ENCODE peak calls at places on chromosomes 5 and 9, in four cellular contexts. Z is GM12864, L is fibroblast of villous mesenchyme, T is NCI-H1105 treated with DMSO at 0.1 percent for 48 hours. H is an unnamed sample.

GRCh38 chr5:65334077-65334476 is 147.6 kb downstream of the ADAMTS6 start:
- DNase-seq in L (no peak), Z (no peak), T (peak), H (peak)

GRCh38 chr5:28404363-28405071 is 1366.1 kb upstream of the CDH9 start:
- DNase-seq in Z (no peak), L (no peak), T (no peak), H (no peak)

GRCh38 chr5:159099049-159099760 is 511 bp downstream of the EBF1 start:
- DNase-seq in L (peak), T (peak), Z (no peak), H (no peak)

GRCh38 chr9:88106492-88106891 is 31.8 kb downstream of the SPATA31C2 start:
- DNase-seq in T (peak), Z (no peak), L (peak), H (no peak)

GRCh38 chr9:123376218-123377071 is 20.4 kb downstream of the CRB2 start:
- DNase-seq in L (no peak), Z (no peak), T (no peak), H (no peak)

GRCh38 chr5:172801184-172801671 is 30.2 kb upstream of the DUSP1 start:
- DNase-seq in T (no peak), L (peak), Z (no peak), H (no peak)

GRCh38 chr5:140591747-140592372 is 27.2 kb downstream of the SLC35A4 start:
- DNase-seq in Z (no peak), T (no peak), L (peak), H (no peak)

GRCh38 chr9:98627291-98627690 is 81.4 kb downstream of the GABBR2 start:
- DNase-seq in Z (no peak), L (no peak), T (no peak), H (no peak)

GRCh38 chr5:112906637-112907036 is 15.4 kb downstream of the REEP5 start:
- DNase-seq in T (no peak), L (no peak), Z (no peak), H (no peak)

GRCh38 chr5:14591548-14591947 is 10.0 kb downstream of the OTULINL start:
- DNase-seq in L (peak), Z (no peak), T (no peak), H (no peak)

GRCh38 chr5:159184858-159185381 is 24.4 kb downstream of the RNF145 start:
- DNase-seq in Z (no peak), T (no peak), L (peak), H (no peak)

GRCh38 chr5:56900395-56900794 is 9.0 kb upstream of the SETD9 start:
- DNase-seq in Z (no peak), T (no peak), L (peak), H (no peak)

GRCh38 chr9:116144038-116144437 is 9.6 kb upstream of the PAPPA start:
- DNase-seq in L (peak), T (no peak), Z (no peak), H (no peak)

GRCh38 chr9:95211028-95211427 is 106.5 kb downstream of the FANCC start:
- DNase-seq in Z (no peak), L (no peak), T (no peak), H (no peak)

GRCh38 chr5:91977599-91977998 is 594.5 kb upstream of the ARRDC3 start:
- DNase-seq in L (no peak), Z (no peak), T (peak), H (no peak)

GRCh38 chr9:134993996-134994720 is 76.4 kb upstream of the FCN1 start:
- DNase-seq in Z (no peak), T (no peak), L (no peak), H (no peak)

GRCh38 chr9:137611623-137612609 is 6.4 kb downstream of the ARRDC1 start:
- DNase-seq in L (peak), Z (no peak), T (no peak), H (peak)

GRCh38 chr9:113540466-113540865 is 76.9 kb downstream of the RGS3 start:
- DNase-seq in T (no peak), L (no peak), Z (no peak), H (no peak)

GRCh38 chr9:129868571-129869486 is 33.6 kb downstream of the USP20 start:
- DNase-seq in Z (no peak), T (no peak), L (no peak), H (no peak)

GRCh38 chr9:136807281-136808074 is at the start of gene RABL6:
- DNase-seq in Z (no peak), T (peak), L (peak), H (peak)

GRCh38 chr5:1057485-1057825 is 48.9 kb downstream of the NKD2 start:
- DNase-seq in L (no peak), Z (no peak), T (no peak), H (no peak)

GRCh38 chr5:82802954-82803353 is 274.2 kb downstream of the TMEM167A start:
- DNase-seq in L (no peak), Z (no peak), T (no peak), H (no peak)

GRCh38 chr5:57338068-57338848 is 144.4 kb downstream of the ACTBL2 start:
- DNase-seq in T (no peak), L (peak), Z (no peak), H (no peak)

GRCh38 chr5:5126444-5126843 is 13.7 kb upstream of the ADAMTS16 start:
- DNase-seq in Z (no peak), T (no peak), L (no peak), H (no peak)

GRCh38 chr9:107756091-107756490 is 266.5 kb upstream of the KLF4 start:
- DNase-seq in L (no peak), T (no peak), Z (no peak), H (no peak)

GRCh38 chr9:98545041-98545440 is 163.7 kb downstream of the GABBR2 start:
- DNase-seq in Z (no peak), L (no peak), T (no peak), H (no peak)